ENCODE peak calls at places on chromosomes 4 and X, in seven cellular contexts. One of them, this sample, is unnamed.

GRCh38 chrX:128051526-128051925 is 677 bp downstream of the ACTRT1 start:
- DNase-seq in neural progenitor cell: no peak
- DNase-seq in Peyer's patch: no peak
- DNase-seq in SK-N-SH: no peak
- DNase-seq in right lobe of liver: no peak
- DNase-seq in esophagus squamous epithelium: no peak
- DNase-seq in body of pancreas: no peak
- DNase-seq in this sample: no peak

GRCh38 chrX:69388526-69388925 is 115.6 kb upstream of the NALF2 start:
- DNase-seq in neural progenitor cell: no peak
- DNase-seq in Peyer's patch: no peak
- DNase-seq in SK-N-SH: no peak
- DNase-seq in right lobe of liver: no peak
- DNase-seq in esophagus squamous epithelium: no peak
- DNase-seq in body of pancreas: peak; percentile 2
- DNase-seq in this sample: no peak

GRCh38 chr4:183571350-183572076 is 66.7 kb downstream of the ING2 start:
- DNase-seq in neural progenitor cell: no peak
- DNase-seq in Peyer's patch: peak; percentile 53
- DNase-seq in SK-N-SH: peak; percentile 27
- DNase-seq in right lobe of liver: no peak
- DNase-seq in esophagus squamous epithelium: no peak
- DNase-seq in body of pancreas: peak; percentile 97
- DNase-seq in this sample: no peak

GRCh38 chr4:183633476-183634058 is 25.4 kb downstream of the RWDD4 start:
- DNase-seq in neural progenitor cell: no peak
- DNase-seq in Peyer's patch: no peak
- DNase-seq in SK-N-SH: no peak
- DNase-seq in right lobe of liver: no peak
- DNase-seq in esophagus squamous epithelium: no peak
- DNase-seq in body of pancreas: no peak
- DNase-seq in this sample: no peak

GRCh38 chr4:136412708-136413107 is 1119.6 kb downstream of the PCDH18 start:
- DNase-seq in neural progenitor cell: no peak
- DNase-seq in Peyer's patch: no peak
- DNase-seq in SK-N-SH: no peak
- DNase-seq in right lobe of liver: no peak
- DNase-seq in esophagus squamous epithelium: no peak
- DNase-seq in body of pancreas: no peak
- DNase-seq in this sample: no peak

GRCh38 chr4:173990126-173990878 is 293.2 kb downstream of the FBXO8 start:
- DNase-seq in neural progenitor cell: peak; percentile 75
- DNase-seq in Peyer's patch: no peak
- DNase-seq in SK-N-SH: no peak
- DNase-seq in right lobe of liver: no peak
- DNase-seq in esophagus squamous epithelium: no peak
- DNase-seq in body of pancreas: peak; percentile 8
- DNase-seq in this sample: no peak

GRCh38 chr4:77821775-77822174 is 2.6 kb upstream of the CNOT6L start:
- DNase-seq in neural progenitor cell: no peak
- DNase-seq in Peyer's patch: peak; percentile 65
- DNase-seq in SK-N-SH: no peak
- DNase-seq in right lobe of liver: no peak
- DNase-seq in esophagus squamous epithelium: no peak
- DNase-seq in body of pancreas: peak; percentile 9
- DNase-seq in this sample: peak; percentile 82

GRCh38 chr4:7196283-7196651 is 3.9 kb downstream of the SORCS2 start:
- DNase-seq in neural progenitor cell: no peak
- DNase-seq in Peyer's patch: no peak
- DNase-seq in SK-N-SH: no peak
- DNase-seq in right lobe of liver: no peak
- DNase-seq in esophagus squamous epithelium: no peak
- DNase-seq in body of pancreas: no peak
- DNase-seq in this sample: no peak

GRCh38 chr4:8599657-8600056 is 7.1 kb downstream of the CPZ start:
- DNase-seq in neural progenitor cell: no peak
- DNase-seq in Peyer's patch: no peak
- DNase-seq in SK-N-SH: no peak
- DNase-seq in right lobe of liver: no peak
- DNase-seq in esophagus squamous epithelium: no peak
- DNase-seq in body of pancreas: no peak
- DNase-seq in this sample: no peak

GRCh38 chrX:24426340-24426913 is 38.7 kb upstream of the PDK3 start:
- DNase-seq in neural progenitor cell: peak; percentile 25
- DNase-seq in Peyer's patch: no peak
- DNase-seq in SK-N-SH: peak; percentile 15
- DNase-seq in right lobe of liver: no peak
- DNase-seq in esophagus squamous epithelium: no peak
- DNase-seq in body of pancreas: no peak
- DNase-seq in this sample: peak; percentile 26

GRCh38 chrX:106247162-106247561 is 79.1 kb downstream of the PWWP3B start:
- DNase-seq in neural progenitor cell: no peak
- DNase-seq in Peyer's patch: no peak
- DNase-seq in SK-N-SH: no peak
- DNase-seq in right lobe of liver: no peak
- DNase-seq in esophagus squamous epithelium: no peak
- DNase-seq in body of pancreas: no peak
- DNase-seq in this sample: no peak

GRCh38 chr4:148986951-148987350 is 544.7 kb upstream of the NR3C2 start:
- DNase-seq in neural progenitor cell: no peak
- DNase-seq in Peyer's patch: no peak
- DNase-seq in SK-N-SH: no peak
- DNase-seq in right lobe of liver: no peak
- DNase-seq in esophagus squamous epithelium: no peak
- DNase-seq in body of pancreas: peak; percentile 13
- DNase-seq in this sample: no peak

GRCh38 chr4:8912506-8912905 is 40.9 kb upstream of the HMX1 start:
- DNase-seq in neural progenitor cell: no peak
- DNase-seq in Peyer's patch: peak; percentile 14
- DNase-seq in SK-N-SH: peak; percentile 36
- DNase-seq in right lobe of liver: peak; percentile 20
- DNase-seq in esophagus squamous epithelium: no peak
- DNase-seq in body of pancreas: no peak
- DNase-seq in this sample: no peak

GRCh38 chr4:140243345-140243753 is 89.4 kb upstream of the MAML3 start:
- DNase-seq in neural progenitor cell: peak; percentile 41
- DNase-seq in Peyer's patch: peak; percentile 82
- DNase-seq in SK-N-SH: no peak
- DNase-seq in right lobe of liver: no peak
- DNase-seq in esophagus squamous epithelium: no peak
- DNase-seq in body of pancreas: peak; percentile 71
- DNase-seq in this sample: peak; percentile 5

GRCh38 chr4:26860922-26861433 is 337 bp downstream of the STIM2 start:
- DNase-seq in neural progenitor cell: peak; percentile 81
- DNase-seq in Peyer's patch: peak; percentile 73
- DNase-seq in SK-N-SH: peak; percentile 68
- DNase-seq in right lobe of liver: peak; percentile 76
- DNase-seq in esophagus squamous epithelium: no peak
- DNase-seq in body of pancreas: peak; percentile 53
- DNase-seq in this sample: peak; percentile 68

GRCh38 chr4:127479031-127479622 is 153.6 kb upstream of the INTU start:
- DNase-seq in neural progenitor cell: peak; percentile 57
- DNase-seq in Peyer's patch: no peak
- DNase-seq in SK-N-SH: peak; percentile 9
- DNase-seq in right lobe of liver: no peak
- DNase-seq in esophagus squamous epithelium: no peak
- DNase-seq in body of pancreas: no peak
- DNase-seq in this sample: no peak

GRCh38 chr4:78056265-78057129 is 626 bp upstream of the FRAS1 start:
- DNase-seq in neural progenitor cell: peak; percentile 92
- DNase-seq in Peyer's patch: peak; percentile 74
- DNase-seq in SK-N-SH: peak; percentile 75
- DNase-seq in right lobe of liver: peak; percentile 51
- DNase-seq in esophagus squamous epithelium: no peak
- DNase-seq in body of pancreas: peak; percentile 91
- DNase-seq in this sample: peak; percentile 47

DNA sequence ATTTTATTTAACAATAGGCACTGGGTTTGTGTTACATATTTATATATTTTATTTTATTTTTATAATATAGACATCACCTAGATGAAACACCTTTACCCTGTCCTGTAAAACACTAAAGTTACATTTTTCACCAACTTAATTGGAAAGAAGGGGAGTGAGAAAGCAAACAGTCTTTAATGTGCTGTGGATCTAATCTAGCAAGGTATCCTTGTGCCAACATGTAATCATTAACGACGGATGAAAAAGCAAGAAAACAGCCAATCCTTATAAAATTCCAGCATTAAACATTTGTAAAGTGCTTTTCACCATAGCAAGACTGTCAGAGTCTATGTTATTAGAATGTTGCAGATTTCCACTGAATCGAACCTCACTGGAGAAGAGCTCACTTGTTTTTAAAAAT is 92.7 kb downstream of the HHIP start:
- DNase-seq in neural progenitor cell: no peak
- DNase-seq in Peyer's patch: no peak
- DNase-seq in SK-N-SH: no peak
- DNase-seq in right lobe of liver: no peak
- DNase-seq in esophagus squamous epithelium: no peak
- DNase-seq in body of pancreas: no peak
- DNase-seq in this sample: no peak
- H3K4me1 ChIP-seq in neural progenitor cell: no peaks in the 10 kb centered on the region
- H3K4me1 ChIP-seq in Peyer's patch: no peaks in the 10 kb centered on the region
- H3K4me1 ChIP-seq in SK-N-SH: no peaks in the 10 kb centered on the region
- H3K4me1 ChIP-seq in right lobe of liver: no peaks in the 10 kb centered on the region
- H3K4me1 ChIP-seq in esophagus squamous epithelium: no peaks in the 10 kb centered on the region
- H3K4me1 ChIP-seq in body of pancreas: peaks cover 29% of the 10 kb centered on the region
- H3K4me1 ChIP-seq in this sample: no peaks in the 10 kb centered on the region

DNA sequence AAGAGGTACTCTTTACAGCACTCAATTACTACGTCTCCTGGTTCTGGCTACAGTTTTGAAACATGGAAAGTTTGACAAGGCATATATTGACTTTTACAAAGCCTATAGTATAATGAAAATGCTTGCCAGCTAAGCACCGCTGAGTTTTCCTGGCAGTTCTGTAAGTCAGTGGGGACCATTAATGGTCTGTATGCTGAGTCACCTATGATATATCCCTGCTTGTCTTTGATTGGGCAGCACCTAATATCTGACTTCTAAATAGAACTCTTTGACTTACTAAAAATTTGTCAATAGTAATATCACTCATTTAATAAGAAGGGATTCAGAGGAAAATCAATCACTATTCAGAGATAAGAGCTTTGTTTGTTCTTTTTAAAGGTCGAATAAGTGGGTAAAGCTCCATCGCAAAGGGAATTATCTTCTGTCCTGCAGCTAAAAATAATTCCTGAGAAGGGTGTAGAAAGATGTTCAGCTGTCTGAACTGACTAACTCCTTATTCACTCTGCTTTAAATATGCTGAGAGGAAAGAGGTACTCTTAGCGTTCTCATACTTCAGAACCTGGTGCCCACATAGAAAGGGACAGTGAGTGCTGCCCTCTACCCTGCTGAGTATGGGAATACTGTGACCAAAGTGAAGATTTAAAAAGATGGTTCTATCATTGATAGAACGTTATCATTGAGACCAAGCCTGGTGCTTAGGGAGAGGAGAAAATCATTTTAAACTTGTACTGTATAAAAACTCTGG is 959 bp downstream of the SMPX start:
- DNase-seq in neural progenitor cell: no peak
- DNase-seq in Peyer's patch: no peak
- DNase-seq in SK-N-SH: no peak
- DNase-seq in right lobe of liver: no peak
- DNase-seq in esophagus squamous epithelium: no peak
- DNase-seq in body of pancreas: no peak
- DNase-seq in this sample: no peak
- H3K27ac ChIP-seq in neural progenitor cell: no peak overlapping the region
- H3K27ac ChIP-seq in Peyer's patch: no peak overlapping the region
- H3K27ac ChIP-seq in SK-N-SH: no peak overlapping the region
- H3K27ac ChIP-seq in right lobe of liver: no peak overlapping the region
- H3K27ac ChIP-seq in esophagus squamous epithelium: no peak overlapping the region
- H3K27ac ChIP-seq in body of pancreas: no peak overlapping the region
- H3K27ac ChIP-seq in this sample: no peak overlapping the region

GRCh38 chr4:80074059-80074458 is 1.0 kb upstream of the ANTXR2 start:
- DNase-seq in neural progenitor cell: no peak
- DNase-seq in Peyer's patch: no peak
- DNase-seq in SK-N-SH: no peak
- DNase-seq in right lobe of liver: no peak
- DNase-seq in esophagus squamous epithelium: no peak
- DNase-seq in body of pancreas: no peak
- DNase-seq in this sample: no peak
- H3K4me1 ChIP-seq in neural progenitor cell: peaks cover 11% of the 10 kb centered on the region
- H3K4me1 ChIP-seq in Peyer's patch: no peaks in the 10 kb centered on the region
- H3K4me1 ChIP-seq in SK-N-SH: peaks cover 19% of the 10 kb centered on the region
- H3K4me1 ChIP-seq in right lobe of liver: peaks cover 16% of the 10 kb centered on the region
- H3K4me1 ChIP-seq in esophagus squamous epithelium: peaks cover 37% of the 10 kb centered on the region
- H3K4me1 ChIP-seq in body of pancreas: peaks cover 19% of the 10 kb centered on the region
- H3K4me1 ChIP-seq in this sample: peaks cover 63% of the 10 kb centered on the region

GRCh38 chr4:154032914-154033313 is 244.0 kb upstream of the SFRP2 start:
- DNase-seq in neural progenitor cell: no peak
- DNase-seq in Peyer's patch: no peak
- DNase-seq in SK-N-SH: no peak
- DNase-seq in right lobe of liver: no peak
- DNase-seq in esophagus squamous epithelium: no peak
- DNase-seq in body of pancreas: no peak
- DNase-seq in this sample: no peak

GRCh38 chr4:154033921-154034320 is 245.0 kb upstream of the SFRP2 start:
- DNase-seq in neural progenitor cell: no peak
- DNase-seq in Peyer's patch: no peak
- DNase-seq in SK-N-SH: no peak
- DNase-seq in right lobe of liver: no peak
- DNase-seq in esophagus squamous epithelium: no peak
- DNase-seq in body of pancreas: no peak
- DNase-seq in this sample: no peak

GRCh38 chr4:154030152-154030551 is 241.3 kb upstream of the SFRP2 start:
- DNase-seq in neural progenitor cell: no peak
- DNase-seq in Peyer's patch: no peak
- DNase-seq in SK-N-SH: no peak
- DNase-seq in right lobe of liver: no peak
- DNase-seq in esophagus squamous epithelium: no peak
- DNase-seq in body of pancreas: no peak
- DNase-seq in this sample: no peak

GRCh38 chr4:154029171-154029570 is 240.3 kb upstream of the SFRP2 start:
- DNase-seq in neural progenitor cell: no peak
- DNase-seq in Peyer's patch: no peak
- DNase-seq in SK-N-SH: no peak
- DNase-seq in right lobe of liver: no peak
- DNase-seq in esophagus squamous epithelium: no peak
- DNase-seq in body of pancreas: no peak
- DNase-seq in this sample: no peak

DNA sequence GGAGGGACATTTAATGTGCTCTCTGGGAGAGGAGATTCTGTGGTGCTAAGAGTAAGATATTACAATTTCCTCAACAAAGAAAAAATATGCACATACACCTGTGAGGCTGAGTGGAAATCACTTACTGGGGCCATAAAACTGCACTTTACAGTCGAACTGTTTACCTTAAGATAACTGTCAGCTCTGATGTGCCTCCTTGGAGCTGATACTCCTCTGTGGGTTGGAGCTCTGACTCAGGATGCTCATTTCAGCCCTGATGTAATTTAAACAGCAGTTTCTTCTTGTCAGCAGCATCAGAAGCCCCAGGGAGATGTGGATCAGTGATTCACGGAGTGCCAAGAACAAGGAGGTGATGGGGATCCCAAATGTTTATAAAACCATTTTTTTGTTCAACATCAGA is 241.9 kb upstream of the SFRP2 start:
- DNase-seq in neural progenitor cell: no peak
- DNase-seq in Peyer's patch: no peak
- DNase-seq in SK-N-SH: no peak
- DNase-seq in right lobe of liver: no peak
- DNase-seq in esophagus squamous epithelium: no peak
- DNase-seq in body of pancreas: no peak
- DNase-seq in this sample: no peak
- H3K27ac ChIP-seq in neural progenitor cell: no peak overlapping the region
- H3K27ac ChIP-seq in Peyer's patch: no peak overlapping the region
- H3K27ac ChIP-seq in SK-N-SH: no peak overlapping the region
- H3K27ac ChIP-seq in right lobe of liver: no peak overlapping the region
- H3K27ac ChIP-seq in esophagus squamous epithelium: no peak overlapping the region
- H3K27ac ChIP-seq in body of pancreas: no peak overlapping the region
- H3K27ac ChIP-seq in this sample: no peak overlapping the region

GRCh38 chrX:21150208-21150607 is 224.0 kb upstream of the CNKSR2 start:
- DNase-seq in neural progenitor cell: no peak
- DNase-seq in Peyer's patch: no peak
- DNase-seq in SK-N-SH: no peak
- DNase-seq in right lobe of liver: no peak
- DNase-seq in esophagus squamous epithelium: no peak
- DNase-seq in body of pancreas: no peak
- DNase-seq in this sample: no peak
- H3K4me1 ChIP-seq in neural progenitor cell: no peaks in the 10 kb centered on the region
- H3K4me1 ChIP-seq in Peyer's patch: no peaks in the 10 kb centered on the region
- H3K4me1 ChIP-seq in SK-N-SH: no peaks in the 10 kb centered on the region
- H3K4me1 ChIP-seq in right lobe of liver: no peaks in the 10 kb centered on the region
- H3K4me1 ChIP-seq in esophagus squamous epithelium: no peaks in the 10 kb centered on the region
- H3K4me1 ChIP-seq in body of pancreas: no peaks in the 10 kb centered on the region
- H3K4me1 ChIP-seq in this sample: no peaks in the 10 kb centered on the region

This sample was measured in CD4-positive, alpha-beta memory T cell.